ENCODE peak calls at places on chromosomes 2 and 18, in nine cellular contexts. O is KG1; V is stomach; G is WTC11; X is HTR-8/SVneo; L is B cell; F is progenitor cell of endocrine pancreas; Y is activated naive CD4-positive, alpha-beta T cell; D is A549. E is an unnamed sample.

GRCh38 chr2:141021109-141021508 is 1109.7 kb downstream of the LRP1B start:
- DNase-seq in O (no peak), V (no peak), G (no peak), X (peak), L (no peak), F (no peak), Y (no peak), D (no peak), E (no peak)

GRCh38 chr2:222320441-222321395 is 21.9 kb upstream of the PAX3 start:
- DNase-seq in O (no peak), V (no peak), G (no peak), X (no peak), L (peak), F (no peak), Y (no peak), D (no peak), E (peak)

GRCh38 chr2:45273412-45274189 is 264.3 kb upstream of the SIX2 start:
- DNase-seq in O (no peak), V (no peak), G (no peak), X (no peak), L (no peak), F (no peak), Y (no peak), D (no peak), E (no peak)

GRCh38 chr18:74040459-74041332 is 106.9 kb downstream of the FBXO15 start:
- DNase-seq in O (no peak), V (peak), G (peak), X (peak), L (peak), F (peak), Y (peak), D (peak), E (peak)

GRCh38 chr18:78596794-78597193 is 382.8 kb upstream of the SALL3 start:
- DNase-seq in O (no peak), V (no peak), G (no peak), X (no peak), L (no peak), F (no peak), Y (no peak), D (no peak), E (peak)

GRCh38 chr2:137770161-137770560 is 194.1 kb upstream of the HNMT start:
- DNase-seq in O (no peak), V (no peak), G (no peak), X (no peak), L (no peak), F (no peak), Y (no peak), D (no peak), E (no peak)

GRCh38 chr18:35641467-35641866 is 59.9 kb downstream of the GALNT1 start:
- DNase-seq in O (no peak), V (no peak), G (no peak), X (no peak), L (no peak), F (no peak), Y (no peak), D (no peak), E (no peak)

GRCh38 chr2:200479617-200480292 is 30.1 kb downstream of the KCTD18 start:
- DNase-seq in O (peak), V (no peak), G (no peak), X (peak), L (no peak), F (no peak), Y (no peak), D (no peak), E (no peak)

GRCh38 chr18:58541137-58541788 is 87.6 kb downstream of the ALPK2 start:
- DNase-seq in O (no peak), V (no peak), G (peak), X (no peak), L (no peak), F (no peak), Y (no peak), D (no peak), E (peak)

GRCh38 chr2:191270303-191271178 is 25.3 kb downstream of the MYO1B start:
- DNase-seq in O (no peak), V (no peak), G (no peak), X (no peak), L (peak), F (no peak), Y (no peak), D (no peak), E (no peak)

GRCh38 chr2:121150713-121151112 is 134.3 kb downstream of the TFCP2L1 start:
- DNase-seq in O (no peak), V (no peak), G (no peak), X (no peak), L (no peak), F (no peak), Y (no peak), D (no peak), E (no peak)

GRCh38 chr2:18719978-18720775 is 130.8 kb upstream of the NT5C1B start:
- DNase-seq in O (no peak), V (no peak), G (no peak), X (peak), L (no peak), F (no peak), Y (no peak), D (peak), E (peak)

GRCh38 chr2:10412380-10412779 is 35.7 kb downstream of the ODC1 start:
- DNase-seq in O (no peak), V (no peak), G (peak), X (peak), L (peak), F (no peak), Y (no peak), D (no peak), E (peak)

GRCh38 chr2:67041051-67041450 is 356.1 kb upstream of the ETAA1 start:
- DNase-seq in O (no peak), V (no peak), G (no peak), X (no peak), L (no peak), F (no peak), Y (no peak), D (no peak), E (no peak)

GRCh38 chr2:55842009-55842408 is 81.6 kb downstream of the EFEMP1 start:
- DNase-seq in O (no peak), V (no peak), G (no peak), X (peak), L (no peak), F (no peak), Y (no peak), D (peak), E (no peak)

GRCh38 chr2:48444404-48444803 is 85.5 kb upstream of the STON1 start:
- DNase-seq in O (no peak), V (no peak), G (no peak), X (no peak), L (no peak), F (no peak), Y (no peak), D (no peak), E (no peak)

GRCh38 chr18:28176933-28177827 is at the start of gene CDH2:
- DNase-seq in O (no peak), V (peak), G (peak), X (peak), L (no peak), F (peak), Y (no peak), D (peak), E (peak)

GRCh38 chr18:832085-832681 is 20.1 kb upstream of the YES1 start:
- DNase-seq in O (no peak), V (peak), G (peak), X (no peak), L (no peak), F (no peak), Y (no peak), D (no peak), E (peak)

GRCh38 chr2:290090-290722 is 2.3 kb upstream of the ALKAL2 start:
- DNase-seq in O (no peak), V (peak), G (peak), X (peak), L (peak), F (peak), Y (no peak), D (peak), E (peak)

GRCh38 chr2:217798743-217799552 is 203.8 kb downstream of the TNS1 start:
- DNase-seq in O (peak), V (peak), G (no peak), X (no peak), L (peak), F (peak), Y (no peak), D (no peak), E (no peak)

GRCh38 chr18:32767400-32767799 is 5.4 kb downstream of the KLHL14 start:
- DNase-seq in O (no peak), V (no peak), G (no peak), X (no peak), L (no peak), F (no peak), Y (no peak), D (no peak), E (no peak)

GRCh38 chr2:38181802-38182517 is 106.0 kb upstream of the CYP1B1 start:
- DNase-seq in O (no peak), V (no peak), G (no peak), X (no peak), L (no peak), F (no peak), Y (no peak), D (no peak), E (no peak)

GRCh38 chr18:63890226-63890949 is 2.9 kb downstream of the SERPINB2 start:
- DNase-seq in O (no peak), V (no peak), G (no peak), X (no peak), L (no peak), F (no peak), Y (no peak), D (no peak), E (no peak)

GRCh38 chr18:23133860-23134779 is 1.2 kb upstream of the CABLES1 start:
- DNase-seq in O (no peak), V (peak), G (peak), X (no peak), L (peak), F (peak), Y (no peak), D (peak), E (peak)